ENCODE peak calls at places on chromosome 7, in six cellular contexts. V, N, S, M, G and D are unnamed samples.

GRCh38 chr7:260441-261281 is 29.3 kb upstream of the FOXL3 start:
- ATAC-seq in V (no peak), N (no peak), S (no peak), M (no peak), G (peak), D (no peak)

GRCh38 chr7:17523813-17524741 is 225.6 kb downstream of the AHR start:
- ATAC-seq in V (no peak), N (no peak), S (no peak), M (peak), G (no peak), D (peak)

GRCh38 chr7:156544919-156545715 is 95.5 kb upstream of the RNF32 start:
- ATAC-seq in V (no peak), N (no peak), S (no peak), M (no peak), G (no peak), D (no peak)

GRCh38 chr7:90211391-90212148 is at the start of gene STEAP2:
- ATAC-seq in V (peak), N (peak), S (peak), M (peak), G (peak), D (peak)

GRCh38 chr7:158350166-158350900 is 237.3 kb downstream of the PTPRN2 start:
- ATAC-seq in V (no peak), N (no peak), S (no peak), M (no peak), G (no peak), D (no peak)

GRCh38 chr7:107751113-107751512 is 7.2 kb downstream of the CBLL1 start:
- ATAC-seq in V (no peak), N (no peak), S (no peak), M (no peak), G (no peak), D (no peak)

GRCh38 chr7:44853391-44853790 is 5.5 kb upstream of the H2AZ2 start:
- ATAC-seq in V (no peak), N (no peak), S (peak), M (no peak), G (no peak), D (peak)

GRCh38 chr7:88073625-88074024 is 139.6 kb downstream of the ADAM22 start:
- ATAC-seq in V (no peak), N (no peak), S (no peak), M (no peak), G (no peak), D (no peak)

GRCh38 chr7:27364344-27364758 is 121.7 kb downstream of the EVX1 start:
- ATAC-seq in V (no peak), N (no peak), S (no peak), M (no peak), G (peak), D (no peak)

GRCh38 chr7:7251742-7252141 is 69.4 kb downstream of the C1GALT1 start:
- ATAC-seq in V (no peak), N (peak), S (no peak), M (no peak), G (no peak), D (no peak)

GRCh38 chr7:44307301-44307900 is 18.0 kb downstream of the CAMK2B start:
- ATAC-seq in V (peak), N (no peak), S (peak), M (no peak), G (peak), D (peak)

GRCh38 chr7:55971045-55971444 is 6.7 kb downstream of the NIPSNAP2 start:
- ATAC-seq in V (no peak), N (no peak), S (no peak), M (no peak), G (peak), D (no peak)

GRCh38 chr7:106524690-106525059 is 136.3 kb downstream of the CCDC71L start:
- ATAC-seq in V (no peak), N (no peak), S (no peak), M (no peak), G (no peak), D (no peak)

GRCh38 chr7:38368191-38368605 is 94.8 kb upstream of the TARP start:
- ATAC-seq in V (peak), N (peak), S (peak), M (no peak), G (peak), D (peak)

GRCh38 chr7:86372262-86372661 is 271.4 kb upstream of the GRM3 start:
- ATAC-seq in V (no peak), N (no peak), S (no peak), M (no peak), G (no peak), D (no peak)